ENCODE peak calls at places on chromosomes 2 and 18, in four cellular contexts. E is HL-60, Z is K562, J is GM12878. X is an unnamed sample.

GRCh38 chr2:224417361-224417729 is 15.4 kb upstream of the FAM124B start:
- DNase-seq in E (no peak), Z (no peak), J (no peak), X (no peak)

GRCh38 chr18:40012931-40013609 is 1942.0 kb upstream of the PIK3C3 start:
- DNase-seq in E (no peak), Z (no peak), J (no peak), X (no peak)

GRCh38 chr18:71045331-71046065 is 756.7 kb downstream of the SOCS6 start:
- DNase-seq in E (no peak), Z (no peak), J (no peak), X (no peak)

GRCh38 chr2:50221106-50221505 is 810.8 kb downstream of the NRXN1 start:
- DNase-seq in E (no peak), Z (no peak), J (no peak), X (no peak)

GRCh38 chr18:49447810-49448745 is 12.4 kb downstream of the DYM start:
- DNase-seq in E (peak), Z (peak), J (no peak), X (no peak)

GRCh38 chr18:39037925-39038324 is 1472.3 kb upstream of the CELF4 start:
- DNase-seq in E (no peak), Z (no peak), J (no peak), X (no peak)

GRCh38 chr2:84427235-84428138 is 31.6 kb downstream of the SUCLG1 start:
- DNase-seq in E (no peak), Z (no peak), J (no peak), X (no peak)

GRCh38 chr2:162114291-162114690 is 37.8 kb downstream of the GCG start:
- DNase-seq in E (no peak), Z (no peak), J (no peak), X (no peak)

GRCh38 chr2:15041429-15041837 is 408.9 kb downstream of the LRATD1 start:
- DNase-seq in E (no peak), Z (no peak), J (no peak), X (no peak)

GRCh38 chr2:17813742-17814458 is 2.4 kb upstream of the MSGN1 start:
- DNase-seq in E (no peak), Z (no peak), J (peak), X (peak)

GRCh38 chr2:182595650-182596049 is 120.4 kb upstream of the DNAJC10 start:
- DNase-seq in E (no peak), Z (no peak), J (no peak), X (no peak)

GRCh38 chr2:121382744-121383143 is 97.7 kb upstream of the TFCP2L1 start:
- DNase-seq in E (no peak), Z (no peak), J (no peak), X (no peak)

GRCh38 chr2:135245055-135245454 is 193.0 kb downstream of the RAB3GAP1 start:
- DNase-seq in E (no peak), Z (no peak), J (no peak), X (no peak)

GRCh38 chr2:212157011-212157410 is 381.6 kb downstream of the ERBB4 start:
- DNase-seq in E (no peak), Z (no peak), J (no peak), X (no peak)

GRCh38 chr2:68365087-68365486 is at the start of gene PLEK:
- DNase-seq in E (peak), Z (no peak), J (no peak), X (no peak)

GRCh38 chr18:36348331-36348730 is 50.8 kb downstream of the FHOD3 start:
- DNase-seq in E (no peak), Z (no peak), J (no peak), X (no peak)

GRCh38 chr2:12051831-12052230 is 305.4 kb downstream of the LPIN1 start:
- DNase-seq in E (no peak), Z (no peak), J (no peak), X (no peak)

GRCh38 chr2:151120016-151120415 is 141.6 kb downstream of the RBM43 start:
- DNase-seq in E (no peak), Z (no peak), J (no peak), X (no peak)

GRCh38 chr18:68275616-68276015 is 439.3 kb downstream of the TMX3 start:
- DNase-seq in E (no peak), Z (no peak), J (no peak), X (no peak)

GRCh38 chr2:216159161-216159560 is 50.0 kb downstream of the XRCC5 start:
- DNase-seq in E (no peak), Z (no peak), J (no peak), X (no peak)
- TF ChIP-seq SPI1 in E (no peak), Z (no peak), J (no peak), X (no peak)

DNA sequence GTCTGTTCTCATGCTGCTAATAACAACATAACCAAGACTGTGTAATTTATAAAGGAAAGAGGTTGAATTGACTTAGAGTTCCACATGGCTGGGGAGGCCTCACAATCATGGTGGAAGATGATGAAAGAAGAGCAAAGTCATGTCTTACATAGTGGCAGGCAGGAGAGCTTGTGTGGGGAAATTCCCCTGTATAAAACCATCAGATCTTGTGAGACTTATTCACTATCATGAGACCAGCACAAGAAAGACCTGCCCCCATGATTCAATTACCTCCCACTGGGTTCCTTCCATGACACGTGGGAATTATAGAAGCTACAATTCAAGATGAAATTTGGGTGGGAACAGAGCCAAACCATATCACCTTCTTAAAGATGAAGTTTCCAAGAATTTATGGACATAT is 2.5 kb upstream of the IL36RN start:
- DNase-seq in E (no peak), Z (no peak), J (no peak), X (no peak)
- TF ChIP-seq SPI1 in E (no peak), Z (no peak), J (no peak), X (no peak)

GRCh38 chr2:128449226-128450061 is 130.8 kb upstream of the HS6ST1 start:
- DNase-seq in E (no peak), Z (no peak), J (no peak), X (no peak)

GRCh38 chr2:128448331-128449225 is 129.9 kb upstream of the HS6ST1 start:
- DNase-seq in E (no peak), Z (no peak), J (no peak), X (no peak)

GRCh38 chr2:128451084-128451483 is 132.4 kb upstream of the HS6ST1 start:
- DNase-seq in E (no peak), Z (no peak), J (no peak), X (no peak)

GRCh38 chr2:128451636-128452411 is 133.2 kb upstream of the HS6ST1 start:
- DNase-seq in E (no peak), Z (no peak), J (no peak), X (no peak)

DNA sequence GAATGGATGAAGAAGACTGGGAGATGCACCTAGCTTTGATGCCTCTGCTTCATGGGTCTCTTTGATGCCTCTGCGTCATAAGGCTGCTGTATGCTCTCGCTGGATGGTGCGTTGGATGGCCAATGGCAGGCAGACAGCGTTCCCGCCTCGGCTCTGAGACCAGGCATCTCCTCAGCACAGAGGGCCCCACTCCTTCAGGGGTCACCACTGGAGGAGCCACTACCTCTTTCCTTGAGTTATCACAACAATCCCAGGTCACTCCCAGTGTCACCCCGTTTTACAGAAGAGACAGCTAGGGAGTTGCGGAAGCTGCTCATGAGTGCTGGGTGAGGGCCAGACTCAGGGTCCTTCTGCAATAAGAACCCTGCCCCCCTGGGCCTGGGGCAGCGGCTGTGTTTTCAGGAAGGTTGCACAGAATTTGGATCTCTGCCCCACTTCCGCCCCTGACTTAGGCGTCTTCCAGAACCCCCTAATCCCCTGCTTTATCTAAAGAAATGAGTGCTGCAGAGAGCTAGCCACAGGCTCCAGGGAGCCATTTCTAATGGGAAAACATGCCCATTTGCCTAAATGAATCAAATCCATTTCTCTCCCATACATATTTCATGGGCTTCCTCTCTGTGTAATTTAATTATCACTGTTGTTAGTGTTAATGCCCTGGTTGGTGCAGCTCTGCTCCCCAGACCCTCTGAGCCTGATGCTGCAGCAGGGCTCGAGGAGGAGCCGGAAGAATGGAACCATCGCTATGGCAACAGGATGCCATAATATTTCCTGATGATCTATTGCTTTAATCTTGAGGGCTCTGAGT is 131.7 kb upstream of the HS6ST1 start:
- DNase-seq in E (no peak), Z (no peak), J (no peak), X (no peak)
- TF ChIP-seq SPI1 in E (no peak), Z (no peak), J (no peak), X (no peak)

GRCh38 chr2:191415858-191416257 is 170.7 kb downstream of the MYO1B start:
- DNase-seq in E (no peak), Z (no peak), J (no peak), X (no peak)
- TF ChIP-seq SPI1 in E (no peak), Z (no peak), J (no peak), X (no peak)